ENCODE peak calls at places on chromosomes 2 and 18, in eight cellular contexts. F is upper lobe of left lung, Q is right lobe of liver, V is heart left ventricle, Y is HL-60, I is breast epithelium, U is aorta, P is dorsolateral prefrontal cortex. G is an unnamed sample.

GRCh38 chr18:57436193-57436964 is 1.2 kb downstream of the ONECUT2 start:
- DNase-seq in V (no peak), U (no peak), F (peak), P (no peak), I (no peak), Y (no peak), Q (no peak), G (no peak)

GRCh38 chr2:164737612-164738081 is 104.0 kb downstream of the COBLL1 start:
- DNase-seq in U (peak), I (peak), F (no peak), P (peak), Y (peak), Q (peak), V (peak), G (peak)

GRCh38 chr2:1717129-1717528 is 27.2 kb downstream of the PXDN start:
- DNase-seq in V (peak), U (no peak), I (peak), P (peak), Y (no peak), F (no peak), Q (peak), G (peak)

GRCh38 chr2:223944704-223945531 is at the start of gene WDFY1:
- DNase-seq in I (peak), F (peak), U (peak), P (peak), V (peak), Y (peak), Q (peak), G (peak)

GRCh38 chr18:50656396-50656795 is 96.5 kb downstream of the MAPK4 start:
- DNase-seq in I (no peak), U (no peak), Q (no peak), V (no peak), P (no peak), F (no peak), Y (no peak), G (no peak)

GRCh38 chr2:120589782-120590608 is 145.7 kb upstream of the GLI2 start:
- DNase-seq in F (no peak), I (no peak), P (no peak), V (no peak), U (no peak), Y (no peak), Q (no peak), G (no peak)

GRCh38 chr2:132037527-132038178 is 124.1 kb downstream of the ANKRD30BL start:
- DNase-seq in V (no peak), P (peak), U (peak), I (no peak), Q (no peak), Y (no peak), F (no peak), G (peak)

GRCh38 chr2:178143481-178143880 is 31.2 kb downstream of the RBM45 start:
- DNase-seq in I (no peak), Q (no peak), V (no peak), F (no peak), U (no peak), P (no peak), Y (no peak), G (no peak)

GRCh38 chr2:36482576-36483214 is 115.3 kb downstream of the FEZ2 start:
- DNase-seq in Q (no peak), F (no peak), V (no peak), P (no peak), U (no peak), I (no peak), Y (no peak), G (no peak)

GRCh38 chr2:105804266-105804665 is 59.6 kb downstream of the NCK2 start:
- DNase-seq in Q (no peak), Y (no peak), U (no peak), F (no peak), V (no peak), P (no peak), I (no peak), G (no peak)

GRCh38 chr2:46257476-46257875 is 39.7 kb upstream of the EPAS1 start:
- DNase-seq in V (no peak), F (no peak), U (no peak), Y (no peak), I (no peak), P (no peak), Q (peak), G (no peak)

GRCh38 chr2:3958465-3958864 is 255.1 kb downstream of the DCDC2C start:
- DNase-seq in I (no peak), P (no peak), F (no peak), Y (no peak), U (no peak), V (no peak), Q (no peak), G (no peak)

GRCh38 chr2:221817878-221818277 is 245.8 kb upstream of the EPHA4 start:
- DNase-seq in U (no peak), I (no peak), V (no peak), Y (no peak), Q (no peak), P (no peak), F (no peak), G (no peak)

GRCh38 chr2:26088038-26088643 is 54.3 kb downstream of the RAB10 start:
- DNase-seq in F (no peak), Q (no peak), Y (no peak), P (peak), V (no peak), I (no peak), U (no peak), G (no peak)

GRCh38 chr18:22521026-22521707 is 103.5 kb upstream of the CTAGE1 start:
- DNase-seq in Q (no peak), F (no peak), Y (peak), P (no peak), U (no peak), I (no peak), V (no peak), G (no peak)

GRCh38 chr2:226782092-226782713 is 17.4 kb downstream of the IRS1 start:
- DNase-seq in V (no peak), Y (no peak), P (no peak), Q (no peak), F (no peak), U (no peak), I (no peak), G (no peak)

GRCh38 chr2:215450188-215451011 is 14.5 kb upstream of the FN1 start:
- DNase-seq in V (no peak), Y (no peak), I (no peak), P (no peak), F (no peak), U (no peak), Q (no peak), G (no peak)

GRCh38 chr18:80210312-80211083 is 36.8 kb downstream of the PARD6G start:
- DNase-seq in F (no peak), U (no peak), Q (no peak), P (no peak), I (no peak), V (no peak), Y (no peak), G (no peak)

GRCh38 chr18:24601624-24602023 is 141.2 kb downstream of the HRH4 start:
- DNase-seq in U (no peak), V (no peak), Y (no peak), P (no peak), Q (no peak), F (no peak), I (no peak), G (no peak)

GRCh38 chr18:79486356-79487197 is 90.8 kb downstream of the NFATC1 start:
- DNase-seq in P (peak), F (peak), I (no peak), Q (peak), V (no peak), Y (no peak), U (peak), G (peak)

GRCh38 chr2:145530653-145531052 is 1010.7 kb upstream of the ZEB2 start:
- DNase-seq in Q (no peak), I (no peak), V (no peak), P (no peak), Y (no peak), U (no peak), F (no peak), G (no peak)

GRCh38 chr18:36610258-36610657 is 218.5 kb downstream of the TPGS2 start:
- DNase-seq in I (no peak), F (no peak), Q (no peak), V (no peak), P (no peak), U (no peak), Y (no peak), G (no peak)

GRCh38 chr18:52716926-52717325 is 376.9 kb downstream of the DCC start:
- DNase-seq in U (no peak), I (no peak), Q (peak), F (no peak), Y (no peak), P (peak), V (no peak), G (no peak)

GRCh38 chr2:142130111-142131015 is 453 bp downstream of the LRP1B start:
- DNase-seq in Y (no peak), I (peak), P (peak), Q (peak), F (peak), U (peak), V (peak), G (peak)

DNA sequence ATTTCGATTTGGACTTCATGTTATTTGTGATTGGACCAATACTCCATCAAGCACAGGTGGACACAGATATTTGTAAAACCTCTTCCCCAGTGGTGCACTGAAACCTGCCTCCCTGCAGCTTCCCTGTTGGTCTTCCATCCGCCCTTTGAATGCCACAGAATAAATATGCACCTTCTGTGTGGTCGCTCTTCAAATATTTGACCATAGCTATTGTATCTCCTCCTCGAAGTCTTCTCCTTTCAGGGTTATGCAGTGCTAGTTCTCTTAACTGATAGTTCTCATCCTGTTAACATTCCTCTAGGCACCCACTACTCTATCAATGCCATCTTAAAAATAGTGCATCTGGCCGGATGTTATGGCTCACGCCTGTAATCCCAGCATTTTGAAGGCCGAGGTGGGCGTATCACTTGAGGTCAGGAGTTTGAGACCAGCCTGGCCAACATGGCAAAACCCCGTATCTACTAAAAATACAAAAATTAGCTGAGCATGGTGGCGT is 12.5 kb downstream of the SPATS2L start:
- DNase-seq in I (no peak), F (no peak), Q (no peak), V (no peak), Y (no peak), U (no peak), P (no peak), G (no peak)
- H3K27ac ChIP-seq in I (no peak), F (peak), Q (no peak), V (no peak), Y (no peak), U (no peak), P (no peak), G (no peak)

DNA sequence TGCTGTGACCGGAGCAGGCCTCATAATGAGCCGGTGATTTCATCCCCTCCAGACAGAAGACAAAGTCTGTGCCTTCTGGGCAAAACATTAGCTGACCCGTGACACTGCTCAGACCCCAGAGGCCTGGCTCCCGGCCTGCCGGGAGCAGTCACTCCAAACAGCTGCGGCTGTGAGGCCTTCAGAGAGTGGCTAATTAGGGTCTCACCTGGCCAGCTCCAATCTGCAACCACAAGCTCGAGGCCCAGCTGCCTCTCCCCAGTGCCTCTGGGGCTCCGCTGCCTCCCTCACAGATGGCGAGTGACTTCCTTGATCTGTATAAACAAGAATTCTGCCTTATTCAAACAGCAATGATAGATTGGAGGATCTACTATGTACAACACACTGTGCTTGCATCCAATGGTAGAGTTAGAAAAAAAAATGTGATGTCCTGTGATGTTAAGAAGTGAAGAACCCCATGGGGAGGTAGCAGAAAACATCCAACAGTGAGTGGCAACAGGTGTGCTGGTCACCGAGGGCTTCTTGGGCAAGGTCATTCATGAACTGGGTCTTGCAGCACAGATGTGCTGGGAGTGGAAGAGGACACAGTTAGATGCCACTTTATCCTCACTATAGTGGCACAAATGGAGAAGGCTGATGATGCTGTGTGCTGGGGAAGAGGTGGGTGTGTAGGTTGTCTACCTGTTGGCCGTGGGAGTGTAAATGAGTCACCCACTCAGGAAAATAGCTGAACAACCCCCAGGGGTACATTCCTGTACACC is 98.2 kb upstream of the ASAP2 start:
- DNase-seq in V (no peak), P (no peak), I (no peak), Q (no peak), F (peak), Y (no peak), U (no peak), G (no peak)
- H3K27ac ChIP-seq in V (no peak), P (no peak), I (no peak), Q (no peak), F (peak), Y (no peak), U (no peak), G (peak)

DNA sequence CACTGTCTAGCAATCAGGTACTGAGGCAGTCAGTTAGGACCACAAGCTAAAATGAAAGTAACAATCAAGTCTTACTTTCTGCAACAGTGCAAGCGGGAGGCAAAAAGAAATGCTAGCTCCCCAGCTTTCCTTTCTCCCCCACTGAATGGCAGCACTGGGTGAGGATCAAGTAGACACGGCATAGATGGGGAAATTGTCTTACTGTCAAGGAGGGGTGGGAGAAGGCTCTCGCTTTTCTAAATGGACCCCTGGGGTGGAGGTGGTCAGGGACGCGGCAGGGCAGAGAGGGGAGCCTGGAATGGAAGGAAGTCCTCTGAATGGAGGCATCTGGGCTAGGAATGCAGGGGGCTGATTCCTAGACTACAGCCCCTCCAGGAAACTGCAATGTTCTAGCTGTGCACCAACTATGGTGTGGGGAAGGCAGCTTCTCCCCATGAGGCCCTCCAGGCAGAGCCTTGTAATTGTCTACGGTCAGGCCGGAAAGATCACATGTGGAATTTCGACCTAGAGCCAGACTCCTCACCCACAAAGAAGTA is 24.3 kb downstream of the METTL8 start:
- DNase-seq in U (no peak), P (no peak), F (no peak), I (no peak), Y (no peak), Q (no peak), V (no peak), G (no peak)
- H3K27ac ChIP-seq in U (no peak), P (no peak), F (no peak), I (peak), Y (no peak), Q (no peak), V (no peak), G (no peak)

GRCh38 chr2:233565685-233566140 is 869 bp downstream of the USP40 start:
- DNase-seq in V (no peak), U (no peak), Y (no peak), I (no peak), Q (no peak), P (no peak), F (no peak), G (no peak)
- H3K27ac ChIP-seq in V (peak), U (no peak), Y (peak), I (peak), Q (peak), P (peak), F (peak), G (peak)

GRCh38 chr2:39095624-39096023 is 25.2 kb downstream of the SOS1 start:
- DNase-seq in F (no peak), Q (no peak), V (no peak), P (no peak), U (no peak), Y (no peak), I (no peak), G (no peak)
- H3K27ac ChIP-seq in F (no peak), Q (no peak), V (no peak), P (no peak), U (no peak), Y (peak), I (peak), G (no peak)